ENCODE peak calls at places on chromosomes 13 and 19, in nine cellular contexts. D, S, T, V, E, C, L, R and B are unnamed samples.

GRCh38 chr19:42261763-42262162 is 6.8 kb upstream of the ERF start:
- DNase-seq in R (no peak), C (no peak), S (no peak), D (no peak), T (no peak), E (no peak), L (no peak), V (no peak), B (no peak)

GRCh38 chr19:39759457-39760184 is 19.0 kb upstream of the LEUTX start:
- DNase-seq in R (no peak), L (no peak), C (no peak), S (no peak), V (no peak), D (no peak), E (no peak), T (no peak), B (no peak)

GRCh38 chr19:39918183-39918651 is 16.2 kb downstream of the FCGBP start:
- DNase-seq in E (no peak), L (no peak), C (no peak), T (no peak), S (no peak), V (no peak), D (no peak), R (no peak), B (no peak)

GRCh38 chr13:44292545-44292944 is 81.1 kb upstream of the SERP2 start:
- DNase-seq in E (no peak), L (no peak), V (no peak), C (no peak), D (no peak), S (no peak), R (no peak), T (no peak), B (no peak)

GRCh38 chr13:44404261-44405139 is 30.9 kb downstream of the SERP2 start:
- DNase-seq in C (no peak), D (no peak), L (peak), T (no peak), E (no peak), V (no peak), S (no peak), R (no peak), B (no peak)

GRCh38 chr19:5078179-5078578 is 109.3 kb downstream of the KDM4B start:
- DNase-seq in S (no peak), R (no peak), T (no peak), E (no peak), C (no peak), V (no peak), L (no peak), D (no peak), B (no peak)

GRCh38 chr13:98206946-98207345 is 29.9 kb upstream of the RNF113B start:
- DNase-seq in E (no peak), R (no peak), S (no peak), D (no peak), L (no peak), V (no peak), C (no peak), T (no peak), B (no peak)

GRCh38 chr13:94309576-94309975 is 169.9 kb downstream of the DCT start:
- DNase-seq in L (no peak), V (no peak), C (no peak), S (no peak), D (no peak), E (no peak), R (no peak), T (no peak), B (no peak)

GRCh38 chr19:53536223-53536543 is 1.8 kb upstream of the ZNF331 start:
- DNase-seq in E (no peak), D (no peak), T (no peak), V (no peak), S (no peak), R (no peak), L (no peak), C (no peak), B (no peak)

GRCh38 chr13:60397693-60398437 is 845 bp downstream of the TDRD3 start:
- DNase-seq in R (no peak), D (peak), S (peak), T (no peak), E (peak), V (peak), C (peak), L (peak), B (peak)

GRCh38 chr19:54364775-54365257 is at the start of gene LAIR1:
- DNase-seq in D (no peak), T (no peak), R (no peak), L (no peak), V (no peak), E (peak), C (peak), S (no peak), B (no peak)

GRCh38 chr19:46213156-46213555 is 16.4 kb upstream of the IGFL1 start:
- DNase-seq in T (no peak), V (no peak), S (peak), D (no peak), R (no peak), E (no peak), C (no peak), L (no peak), B (no peak)
- TF ChIP-seq POLR2A in T (no peak), V (no peak), S (no peak), D (no peak), R (no peak), E (no peak), C (no peak), L (no peak), B (no peak)

DNA sequence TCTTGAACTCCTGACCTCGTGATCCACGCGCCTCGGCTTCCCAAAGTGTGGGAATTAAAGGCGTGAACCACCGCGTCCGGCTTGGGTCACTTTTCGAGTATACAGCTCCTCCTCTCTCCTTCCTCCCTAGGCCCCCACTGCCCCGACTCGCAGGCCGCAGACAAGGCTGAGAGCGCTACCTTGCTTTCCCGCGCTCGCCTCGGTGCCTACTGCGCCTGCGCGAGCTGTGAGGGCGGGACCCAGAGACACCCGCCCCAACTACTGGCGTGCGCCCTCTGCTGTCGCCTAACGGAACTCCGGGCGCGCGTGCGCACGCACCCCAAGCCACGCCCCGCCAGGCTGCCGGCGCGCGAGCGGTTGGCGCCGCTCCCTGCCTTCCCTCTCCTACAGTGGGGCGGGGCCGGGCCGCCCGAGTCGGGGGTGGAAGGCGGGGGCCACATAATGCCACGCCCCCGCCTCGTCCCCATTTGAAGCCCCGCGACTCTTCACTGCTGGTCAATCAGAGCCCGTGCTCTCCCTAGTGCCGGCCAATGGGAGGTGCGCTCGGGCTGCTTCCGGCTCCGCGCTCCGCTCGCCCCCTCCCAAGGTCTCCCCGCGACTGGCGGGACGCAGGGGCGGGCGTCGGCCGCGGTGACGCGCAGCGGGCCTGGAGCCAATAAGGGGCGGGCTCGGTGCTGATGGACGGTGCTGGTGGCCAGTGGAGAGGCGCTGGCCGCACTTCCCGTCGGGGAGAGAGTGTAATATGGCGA is at the start of gene RAB8A:
- DNase-seq in V (peak), S (peak), L (peak), C (peak), T (peak), R (peak), D (peak), E (peak), B (peak)
- TF ChIP-seq POLR2A in V (peak), S (peak), L (no peak), C (no peak), T (peak), R (no peak), D (no peak), E (no peak), B (no peak)

GRCh38 chr13:102394158-102395053 is 7.4 kb downstream of the FGF14 start:
- DNase-seq in C (peak), D (peak), L (peak), R (no peak), S (peak), T (peak), V (peak), E (peak), B (peak)
- TF ChIP-seq POLR2A in C (peak), D (no peak), L (no peak), R (no peak), S (no peak), T (no peak), V (peak), E (peak), B (no peak)

DNA sequence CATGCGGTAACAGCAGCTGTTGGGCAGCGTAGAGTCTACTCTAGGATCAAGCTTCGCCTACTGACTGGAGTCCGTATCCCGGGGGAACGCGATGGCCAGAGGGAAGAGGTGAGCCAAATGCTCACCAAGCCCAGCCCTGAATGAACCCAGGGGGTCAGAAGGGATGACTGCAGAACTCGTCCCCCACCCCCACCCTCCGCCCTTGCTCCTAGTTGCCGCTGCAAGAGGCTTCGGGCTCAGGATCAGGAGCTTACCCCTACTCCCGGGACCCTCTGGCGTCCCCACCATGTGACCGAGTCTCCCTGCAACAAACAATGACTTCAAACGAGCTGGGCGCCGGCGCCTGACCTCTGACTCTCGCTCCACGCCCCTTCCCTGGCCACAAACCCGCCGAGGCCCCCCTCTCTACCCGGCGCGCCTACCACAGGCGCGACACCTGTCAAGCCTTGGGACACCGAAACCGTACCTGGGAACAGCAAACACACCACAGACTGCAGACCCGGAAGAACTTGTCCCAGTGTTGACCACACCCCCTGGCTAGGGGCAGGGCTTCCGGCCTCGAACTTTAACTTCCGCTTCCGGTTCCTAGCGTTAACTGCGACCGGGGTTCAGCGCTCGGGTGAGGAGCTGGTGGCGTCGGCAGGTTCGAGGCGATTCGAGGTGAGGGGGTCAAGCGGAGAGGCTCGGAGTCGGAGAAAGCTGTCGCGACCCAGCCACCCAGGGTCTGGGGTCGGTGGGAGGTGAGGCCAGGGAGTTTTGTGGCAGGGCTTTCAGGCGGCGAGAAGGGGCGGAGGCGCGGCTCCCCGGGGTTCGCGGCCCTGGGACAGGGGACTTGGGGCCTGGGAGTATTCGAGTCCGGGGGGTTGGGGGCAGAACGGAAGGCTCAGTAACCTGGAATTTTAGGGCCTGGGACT is at the start of gene UBL5:
- DNase-seq in R (peak), T (peak), V (peak), C (peak), D (peak), L (peak), S (peak), E (peak), B (peak)
- TF ChIP-seq POLR2A in R (peak), T (peak), V (peak), C (peak), D (peak), L (peak), S (peak), E (peak), B (peak)

DNA sequence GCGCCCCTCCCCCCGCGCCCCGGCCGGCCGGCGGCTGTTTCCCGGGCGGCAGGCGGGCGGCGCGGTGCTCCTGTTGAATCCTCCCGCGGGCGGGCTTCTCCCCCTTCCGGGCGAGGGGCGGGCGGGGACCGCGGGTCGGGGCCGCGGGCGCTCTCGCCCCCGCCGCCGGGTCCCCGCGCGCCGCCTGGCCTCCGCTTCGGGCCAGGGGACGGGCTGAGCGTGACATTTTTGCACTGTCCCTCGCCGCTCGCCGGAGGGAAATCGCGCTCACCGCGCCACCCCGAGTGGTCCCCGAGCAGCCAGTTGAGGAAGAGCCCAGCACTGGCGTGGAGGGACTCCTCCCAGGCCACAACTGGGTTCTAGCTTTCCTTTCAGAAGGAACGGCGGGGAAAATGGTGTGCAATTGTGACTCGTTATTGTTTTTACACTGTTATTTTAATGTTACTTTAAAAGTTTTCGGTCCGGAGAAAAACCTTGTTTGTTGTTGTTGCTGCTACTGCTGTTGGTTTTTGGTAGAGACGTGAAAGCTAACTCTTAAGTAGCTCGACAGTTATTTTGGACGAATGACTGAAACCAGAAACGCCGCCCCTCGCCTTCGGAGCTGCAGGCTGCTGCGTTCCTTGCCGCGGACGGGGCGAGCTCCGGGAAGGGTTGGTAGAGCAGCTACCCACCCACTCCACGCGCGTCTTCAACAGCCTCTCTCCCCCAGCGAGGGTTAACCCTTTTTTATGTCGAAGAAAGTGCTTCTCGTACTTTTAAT is 942 bp downstream of the PDS5B start:
- DNase-seq in L (peak), D (peak), R (peak), C (peak), V (peak), S (peak), T (peak), E (peak), B (peak)
- TF ChIP-seq POLR2A in L (no peak), D (no peak), R (no peak), C (peak), V (no peak), S (no peak), T (no peak), E (peak), B (no peak)

GRCh38 chr19:1008268-1009042 is 8.2 kb downstream of the GRIN3B start:
- DNase-seq in E (no peak), L (no peak), R (no peak), S (no peak), C (no peak), T (no peak), D (no peak), V (no peak), B (no peak)

GRCh38 chr19:1004803-1005664 is 4.8 kb downstream of the GRIN3B start:
- DNase-seq in C (no peak), T (no peak), D (no peak), R (no peak), E (no peak), S (no peak), L (no peak), V (no peak), B (no peak)

GRCh38 chr19:1007852-1008251 is 7.6 kb downstream of the GRIN3B start:
- DNase-seq in L (no peak), R (no peak), C (no peak), V (no peak), D (no peak), T (no peak), E (no peak), S (no peak), B (no peak)

GRCh38 chr19:1007399-1007745 is 7.2 kb downstream of the GRIN3B start:
- DNase-seq in R (no peak), S (no peak), V (no peak), C (no peak), E (no peak), T (no peak), D (no peak), L (no peak), B (no peak)

DNA sequence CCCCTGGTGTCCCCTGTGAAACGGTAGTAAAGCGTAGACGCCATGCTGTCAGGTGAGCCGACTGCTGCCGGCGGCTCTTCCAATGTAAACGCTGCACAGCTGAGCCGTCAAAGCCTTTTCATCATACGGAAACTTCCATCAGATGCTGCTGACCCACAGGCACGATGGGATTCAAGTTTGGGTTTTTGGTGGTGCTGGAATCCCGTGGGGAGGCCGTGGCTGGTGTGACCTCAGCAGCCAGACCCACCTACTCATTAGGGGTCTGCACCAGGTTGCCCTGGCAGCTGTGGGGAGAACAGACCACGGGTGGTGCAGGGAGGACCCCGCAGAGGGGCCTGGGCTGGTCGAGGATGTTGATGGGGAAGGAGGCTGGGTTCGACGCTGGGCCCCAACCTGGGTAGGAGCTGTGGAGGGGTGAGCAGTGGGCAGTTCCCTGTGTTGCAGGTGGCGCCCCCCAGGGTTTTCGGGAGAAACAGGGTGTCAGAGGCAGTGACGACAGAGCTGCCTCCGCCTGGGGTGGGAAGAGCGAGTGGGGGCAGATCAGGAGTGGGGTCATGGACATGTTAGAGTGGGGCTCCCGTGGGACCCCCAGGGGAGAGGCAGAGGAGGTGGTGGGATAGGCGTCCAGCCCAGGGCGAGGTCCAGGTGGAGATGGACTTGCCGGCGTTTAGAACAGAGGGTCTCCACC is 6.6 kb downstream of the GRIN3B start:
- DNase-seq in S (no peak), E (no peak), T (no peak), L (no peak), R (no peak), V (no peak), D (no peak), C (no peak), B (no peak)
- TF ChIP-seq POLR2A in S (no peak), E (no peak), T (no peak), L (no peak), R (no peak), V (no peak), D (no peak), C (no peak), B (no peak)

DNA sequence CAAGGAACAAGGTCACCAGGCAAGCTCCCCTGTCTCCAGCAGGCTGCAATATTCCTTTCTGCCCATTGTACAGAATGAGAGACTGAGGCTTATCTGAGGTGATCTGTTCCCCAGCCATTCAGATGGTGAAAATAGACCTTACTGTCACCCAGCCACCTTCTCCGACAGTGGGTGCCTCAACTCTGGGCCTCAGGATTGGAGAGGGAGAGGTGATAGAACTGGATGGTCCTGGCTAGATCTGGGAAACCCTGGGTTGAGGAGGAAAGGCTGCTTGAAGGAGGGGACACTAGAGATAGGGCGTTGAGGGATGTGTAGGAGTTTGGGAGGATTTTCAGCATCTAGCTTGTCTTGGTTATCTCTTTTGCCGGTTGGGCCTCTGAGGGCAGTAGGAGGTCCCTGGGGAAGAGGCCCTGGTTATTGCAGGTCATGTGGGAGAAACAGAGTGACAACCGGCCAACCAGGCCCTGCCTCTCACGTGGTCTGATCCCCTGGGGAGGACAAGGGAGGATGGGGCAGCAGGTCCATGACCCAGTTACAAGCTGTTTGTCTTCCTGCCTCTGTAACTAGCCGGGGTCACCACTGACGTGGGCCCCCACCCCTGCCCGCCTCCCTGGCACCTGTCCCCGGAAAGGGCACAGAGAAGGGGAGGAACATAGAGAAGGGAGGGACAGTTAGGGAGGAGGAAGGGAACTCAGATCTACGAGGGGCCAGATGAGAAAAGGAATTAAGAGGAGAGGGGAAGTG is 8.2 kb downstream of the NFIC start:
- DNase-seq in T (peak), L (peak), E (peak), V (peak), S (no peak), C (peak), D (no peak), R (no peak), B (peak)
- TF ChIP-seq POLR2A in T (no peak), L (no peak), E (no peak), V (no peak), S (no peak), C (no peak), D (no peak), R (no peak), B (no peak)

DNA sequence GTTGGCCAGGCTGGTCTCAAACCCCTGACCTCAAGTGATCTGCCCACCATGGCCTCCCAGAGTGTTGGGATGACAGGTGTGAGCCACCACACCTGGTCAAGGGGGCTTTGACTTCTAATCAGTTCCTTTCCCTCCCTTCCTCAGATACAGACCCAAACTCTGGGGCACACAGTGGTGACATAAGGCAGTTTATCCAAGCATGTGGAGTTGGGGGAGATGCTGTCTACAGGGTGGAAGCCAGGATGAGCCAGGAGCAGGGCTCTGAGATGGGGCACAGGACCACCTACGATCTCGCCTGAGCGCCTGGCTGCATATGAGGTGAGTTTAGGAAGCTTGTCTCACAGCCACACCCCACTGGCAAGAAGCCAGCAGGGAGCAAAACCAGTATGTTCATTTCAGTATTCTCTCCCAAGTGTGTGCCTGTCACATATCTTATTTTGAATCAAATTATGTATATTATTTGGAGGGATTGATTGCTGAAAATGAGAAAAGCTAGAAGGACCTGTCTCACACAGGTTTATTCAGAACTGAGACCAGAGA is 67.7 kb downstream of the KCTD15 start:
- DNase-seq in S (no peak), V (no peak), R (no peak), C (no peak), D (peak), E (no peak), T (no peak), L (no peak), B (no peak)
- TF ChIP-seq POLR2A in S (no peak), V (no peak), R (no peak), C (no peak), D (no peak), E (no peak), T (no peak), L (no peak), B (no peak)

GRCh38 chr19:52007805-52008557 is at the start of gene ZNF615:
- DNase-seq in R (peak), S (peak), L (peak), E (peak), C (peak), V (peak), D (peak), T (peak), B (peak)
- TF ChIP-seq POLR2A in R (no peak), S (peak), L (no peak), E (peak), C (peak), V (peak), D (no peak), T (peak), B (peak)

GRCh38 chr13:27796544-27797227 is 4.4 kb downstream of the GSX1 start:
- DNase-seq in E (no peak), C (no peak), V (no peak), D (no peak), T (no peak), R (no peak), L (no peak), S (no peak), B (no peak)
- TF ChIP-seq POLR2A in E (no peak), C (no peak), V (no peak), D (no peak), T (no peak), R (no peak), L (no peak), S (no peak), B (no peak)